ENCODE peak calls at places on chromosome 9, in six cellular contexts. U is cardiac fibroblast; Y is adipocyte; F is CD8-positive, alpha-beta memory T cell; X is GM12865; L is NB4. T is an unnamed sample.

GRCh38 chr9:136059321-136059791 is 35.7 kb downstream of the NACC2 start:
- DNase-seq in U (no peak), Y (no peak), F (no peak), X (no peak), L (no peak), T (no peak)

GRCh38 chr9:70362952-70363351 is 51.5 kb downstream of the KLF9 start:
- DNase-seq in U (peak), Y (no peak), F (no peak), X (no peak), L (peak), T (no peak)

GRCh38 chr9:81465468-81466002 is 223.8 kb downstream of the TLE1 start:
- DNase-seq in U (peak), Y (no peak), F (no peak), X (peak), L (no peak), T (no peak)

GRCh38 chr9:22147818-22148573 is 138.9 kb upstream of the CDKN2B start:
- DNase-seq in U (peak), Y (peak), F (peak), X (no peak), L (no peak), T (no peak)

GRCh38 chr9:95726756-95727155 is 148.7 kb upstream of the ERCC6L2 start:
- DNase-seq in U (peak), Y (peak), F (peak), X (peak), L (peak), T (peak)

GRCh38 chr9:35636135-35636876 is 14.4 kb downstream of the SIT1 start:
- DNase-seq in U (no peak), Y (no peak), F (no peak), X (no peak), L (no peak), T (no peak)

GRCh38 chr9:118395415-118395814 is 691.2 kb downstream of the TLR4 start:
- DNase-seq in U (no peak), Y (no peak), F (no peak), X (peak), L (no peak), T (peak)

GRCh38 chr9:135925496-135926133 is 18.3 kb upstream of the CAMSAP1 start:
- DNase-seq in U (no peak), Y (no peak), F (no peak), X (peak), L (no peak), T (no peak)

GRCh38 chr9:2494571-2494970 is 127.0 kb upstream of the VLDLR start:
- DNase-seq in U (peak), Y (peak), F (no peak), X (no peak), L (no peak), T (no peak)

GRCh38 chr9:17191095-17191494 is 56.3 kb downstream of the CNTLN start:
- DNase-seq in U (peak), Y (peak), F (no peak), X (no peak), L (no peak), T (no peak)

GRCh38 chr9:88197781-88198345 is 59.6 kb upstream of the SPATA31C2 start:
- DNase-seq in U (peak), Y (peak), F (no peak), X (no peak), L (peak), T (no peak)

GRCh38 chr9:37996812-37997202 is 72.2 kb downstream of the SHB start:
- DNase-seq in U (no peak), Y (no peak), F (no peak), X (no peak), L (no peak), T (no peak)

GRCh38 chr9:88651682-88652633 is 117.0 kb downstream of the NXNL2 start:
- DNase-seq in U (peak), Y (peak), F (no peak), X (no peak), L (peak), T (no peak)

GRCh38 chr9:85215936-85216335 is 525.8 kb downstream of the AGTPBP1 start:
- DNase-seq in U (peak), Y (no peak), F (no peak), X (no peak), L (no peak), T (no peak)

GRCh38 chr9:112124156-112124555 is 50.9 kb downstream of the SUSD1 start:
- DNase-seq in U (no peak), Y (no peak), F (no peak), X (no peak), L (no peak), T (no peak)

GRCh38 chr9:126117631-126118030 is 209.0 kb upstream of the MVB12B start:
- DNase-seq in U (no peak), Y (no peak), F (no peak), X (no peak), L (no peak), T (no peak)

GRCh38 chr9:137502008-137502913 is 43.1 kb upstream of the NSMF start:
- DNase-seq in U (no peak), Y (no peak), F (no peak), X (no peak), L (no peak), T (no peak)

GRCh38 chr9:75739884-75740611 is 150.4 kb upstream of the PCSK5 start:
- DNase-seq in U (no peak), Y (no peak), F (no peak), X (no peak), L (no peak), T (no peak)

GRCh38 chr9:21210311-21210710 is 3.4 kb upstream of the IFNA10 start:
- DNase-seq in U (no peak), Y (no peak), F (no peak), X (no peak), L (no peak), T (no peak)

GRCh38 chr9:128409998-128410397 is 10.7 kb upstream of the CERCAM start:
- DNase-seq in U (peak), Y (peak), F (no peak), X (no peak), L (peak), T (no peak)

GRCh38 chr9:98331536-98332259 is 76.2 kb upstream of the TBC1D2 start:
- DNase-seq in U (no peak), Y (no peak), F (no peak), X (no peak), L (no peak), T (no peak)

GRCh38 chr9:104774831-104775573 is 11.1 kb downstream of the NIPSNAP3B start:
- DNase-seq in U (peak), Y (no peak), F (no peak), X (peak), L (peak), T (no peak)

GRCh38 chr9:107733530-107733907 is 243.9 kb upstream of the KLF4 start:
- DNase-seq in U (peak), Y (no peak), F (no peak), X (no peak), L (no peak), T (no peak)

GRCh38 chr9:27489087-27489876 is 34.8 kb upstream of the IFNK start:
- DNase-seq in U (no peak), Y (no peak), F (no peak), X (peak), L (no peak), T (no peak)

GRCh38 chr9:94014845-94015244 is 59.7 kb upstream of the BARX1 start:
- DNase-seq in U (no peak), Y (no peak), F (no peak), X (no peak), L (no peak), T (no peak)
- H3K4me3 ChIP-seq in U (no peak), Y (no peak), F (no peak), X (no peak), L (no peak), T (no peak)

DNA sequence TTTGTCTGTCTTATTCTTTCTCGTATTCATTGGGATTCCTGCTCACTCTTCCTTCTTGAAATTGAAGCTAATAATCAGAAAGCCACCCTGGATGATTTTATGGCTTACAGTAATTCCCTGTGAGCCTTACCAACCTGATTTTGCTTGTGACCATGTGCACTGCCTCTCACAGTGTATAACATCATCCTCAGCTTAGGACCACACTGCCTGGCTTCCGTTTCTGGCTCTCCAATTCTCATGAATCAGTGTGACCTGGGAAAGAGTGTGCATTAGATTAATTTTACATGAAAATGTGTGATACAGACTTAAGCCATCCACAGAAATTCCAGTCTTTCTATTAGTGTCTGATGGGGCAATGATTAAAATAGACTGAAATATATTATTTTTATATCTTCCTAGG is 126.8 kb upstream of the DMRT1 start:
- DNase-seq in U (no peak), Y (no peak), F (no peak), X (no peak), L (no peak), T (no peak)
- H3K4me3 ChIP-seq in U (no peak), Y (peak), F (no peak), X (no peak), L (peak), T (no peak)

DNA sequence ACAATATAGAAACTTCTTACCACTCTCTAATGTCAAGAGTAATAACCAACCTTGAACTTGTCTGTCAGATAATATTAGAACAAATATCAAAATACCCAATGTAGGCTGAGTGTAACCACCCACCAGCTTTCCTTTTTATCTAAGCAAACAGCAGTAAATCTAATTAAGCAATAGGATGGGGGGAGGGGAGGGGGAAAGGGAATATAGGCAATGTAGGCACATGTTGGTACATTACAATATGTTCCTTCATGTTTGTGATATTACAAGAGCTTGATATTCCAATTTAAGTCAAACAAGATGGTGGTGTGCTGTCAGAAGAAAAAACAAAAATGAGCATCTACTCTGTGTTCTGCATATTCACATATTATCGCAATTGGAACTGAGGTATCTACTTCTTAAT is 158.2 kb downstream of the DENND1A start:
- DNase-seq in U (no peak), Y (no peak), F (no peak), X (no peak), L (peak), T (no peak)
- H3K4me3 ChIP-seq in U (no peak), Y (no peak), F (no peak), X (no peak), L (no peak), T (no peak)

GRCh38 chr9:14346826-14347407 is 33.0 kb upstream of the NFIB start:
- DNase-seq in U (no peak), Y (no peak), F (no peak), X (no peak), L (no peak), T (no peak)

GRCh38 chr9:14349818-14350333 is 35.9 kb upstream of the NFIB start:
- DNase-seq in U (peak), Y (no peak), F (no peak), X (no peak), L (no peak), T (no peak)

GRCh38 chr9:14349141-14349817 is 35.3 kb upstream of the NFIB start:
- DNase-seq in U (peak), Y (no peak), F (no peak), X (no peak), L (no peak), T (no peak)

GRCh38 chr9:14347408-14348224 is 33.7 kb upstream of the NFIB start:
- DNase-seq in U (peak), Y (peak), F (no peak), X (no peak), L (no peak), T (no peak)

GRCh38 chr9:14348241-14349140 is 34.5 kb upstream of the NFIB start:
- DNase-seq in U (peak), Y (peak), F (no peak), X (no peak), L (no peak), T (no peak)
- H3K4me3 ChIP-seq in U (peak), Y (peak), F (no peak), X (no peak), L (no peak), T (no peak)

GRCh38 chr9:113515862-113516261 is 52.3 kb downstream of the RGS3 start:
- DNase-seq in U (no peak), Y (no peak), F (no peak), X (no peak), L (no peak), T (no peak)

GRCh38 chr9:113513541-113513940 is 50.0 kb downstream of the RGS3 start:
- DNase-seq in U (no peak), Y (no peak), F (no peak), X (no peak), L (no peak), T (no peak)

GRCh38 chr9:113514061-113514460 is 50.5 kb downstream of the RGS3 start:
- DNase-seq in U (no peak), Y (no peak), F (no peak), X (no peak), L (no peak), T (no peak)

GRCh38 chr9:113513111-113513510 is 49.6 kb downstream of the RGS3 start:
- DNase-seq in U (no peak), Y (no peak), F (no peak), X (no peak), L (no peak), T (no peak)

GRCh38 chr9:113514748-113515147 is 51.2 kb downstream of the RGS3 start:
- DNase-seq in U (no peak), Y (no peak), F (no peak), X (no peak), L (no peak), T (no peak)
- H3K4me3 ChIP-seq in U (no peak), Y (no peak), F (no peak), X (no peak), L (no peak), T (no peak)

GRCh38 chr9:19387317-19387716 is 7.3 kb upstream of the RPS6 start:
- DNase-seq in U (no peak), Y (no peak), F (no peak), X (no peak), L (no peak), T (no peak)
- H3K4me3 ChIP-seq in U (no peak), Y (no peak), F (no peak), X (no peak), L (no peak), T (no peak)

GRCh38 chr9:133114451-133114885 is 6.6 kb downstream of the RALGDS start:
- DNase-seq in U (no peak), Y (peak), F (no peak), X (no peak), L (no peak), T (no peak)
- H3K4me3 ChIP-seq in U (no peak), Y (no peak), F (no peak), X (no peak), L (no peak), T (no peak)

GRCh38 chr9:129885670-129886106 is 50.4 kb downstream of the USP20 start:
- DNase-seq in U (peak), Y (peak), F (peak), X (peak), L (peak), T (no peak)
- H3K4me3 ChIP-seq in U (no peak), Y (peak), F (peak), X (peak), L (peak), T (peak)

DNA sequence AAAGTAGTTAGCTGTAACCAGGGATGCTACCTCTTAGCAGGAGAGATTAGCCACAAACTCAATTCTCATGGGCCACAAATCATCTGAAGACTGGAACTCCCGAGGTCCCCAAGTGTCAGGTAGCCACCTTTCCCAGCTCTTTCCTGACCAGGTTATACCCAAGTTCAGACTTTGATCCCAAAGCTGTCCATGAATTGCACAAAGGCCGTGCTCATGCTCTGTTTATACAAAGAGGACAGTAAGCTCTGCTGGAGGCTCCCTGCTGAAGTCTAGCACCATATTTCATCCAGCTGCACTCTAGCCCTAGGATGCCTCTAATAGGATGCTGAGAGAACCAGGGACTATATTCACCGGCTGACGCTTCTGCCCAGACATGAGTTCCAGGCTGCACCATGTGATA is 271.0 kb upstream of the ADAMTSL1 start:
- DNase-seq in U (no peak), Y (no peak), F (no peak), X (no peak), L (no peak), T (no peak)
- H3K4me3 ChIP-seq in U (no peak), Y (no peak), F (no peak), X (no peak), L (no peak), T (no peak)

T was measured in Jurkat, Clone E6-1.